ENCODE peak calls at places on chromosome 7, in eight cellular contexts. One of them, this sample, is unnamed.

GRCh38 chr7:11689096-11689495 is 142.9 kb downstream of the THSD7A start:
- DNase-seq in mucosa of gallbladder: no peak
- DNase-seq in iris pigment epithelial cell: no peak
- DNase-seq in KBM-7: peak; percentile 80
- DNase-seq in GM04504: no peak
- DNase-seq in hippocampal formation: no peak
- DNase-seq in neural crest cell: no peak
- DNase-seq in NCI-H460: no peak
- DNase-seq in this sample: no peak

GRCh38 chr7:33932221-33932620 is 26.9 kb downstream of the BMPER start:
- DNase-seq in mucosa of gallbladder: no peak
- DNase-seq in iris pigment epithelial cell: no peak
- DNase-seq in KBM-7: no peak
- DNase-seq in GM04504: no peak
- DNase-seq in hippocampal formation: no peak
- DNase-seq in neural crest cell: no peak
- DNase-seq in NCI-H460: no peak
- DNase-seq in this sample: no peak

GRCh38 chr7:44101966-44102845 is 1.9 kb upstream of the AEBP1 start:
- DNase-seq in mucosa of gallbladder: no peak
- DNase-seq in iris pigment epithelial cell: peak; percentile 62
- DNase-seq in KBM-7: no peak
- DNase-seq in GM04504: peak; percentile 86
- DNase-seq in hippocampal formation: peak; percentile 20
- DNase-seq in neural crest cell: no peak
- DNase-seq in NCI-H460: no peak
- DNase-seq in this sample: peak; percentile 92

GRCh38 chr7:44177570-44178131 is 11.6 kb downstream of the GCK start:
- DNase-seq in mucosa of gallbladder: no peak
- DNase-seq in iris pigment epithelial cell: peak; percentile 27
- DNase-seq in KBM-7: no peak
- DNase-seq in GM04504: no peak
- DNase-seq in hippocampal formation: peak; percentile 21
- DNase-seq in neural crest cell: no peak
- DNase-seq in NCI-H460: no peak
- DNase-seq in this sample: peak; percentile 52

GRCh38 chr7:130875265-130875741 is 141.3 kb upstream of the KLF14 start:
- DNase-seq in mucosa of gallbladder: no peak
- DNase-seq in iris pigment epithelial cell: no peak
- DNase-seq in KBM-7: peak; percentile 30
- DNase-seq in GM04504: no peak
- DNase-seq in hippocampal formation: no peak
- DNase-seq in neural crest cell: peak; percentile 22
- DNase-seq in NCI-H460: no peak
- DNase-seq in this sample: peak; percentile 50

GRCh38 chr7:21923663-21924062 is 22.0 kb downstream of the CDCA7L start:
- DNase-seq in mucosa of gallbladder: peak; percentile 18
- DNase-seq in iris pigment epithelial cell: peak; percentile 75
- DNase-seq in KBM-7: no peak
- DNase-seq in GM04504: no peak
- DNase-seq in hippocampal formation: no peak
- DNase-seq in neural crest cell: no peak
- DNase-seq in NCI-H460: no peak
- DNase-seq in this sample: peak; percentile 34

GRCh38 chr7:131893627-131894345 is 337.4 kb upstream of the PODXL start:
- DNase-seq in mucosa of gallbladder: no peak
- DNase-seq in iris pigment epithelial cell: no peak
- DNase-seq in KBM-7: no peak
- DNase-seq in GM04504: peak; percentile 8
- DNase-seq in hippocampal formation: no peak
- DNase-seq in neural crest cell: no peak
- DNase-seq in NCI-H460: no peak
- DNase-seq in this sample: peak; percentile 7

GRCh38 chr7:28988818-28989595 is 30.9 kb upstream of the TRIL start:
- DNase-seq in mucosa of gallbladder: no peak
- DNase-seq in iris pigment epithelial cell: peak; percentile 93
- DNase-seq in KBM-7: no peak
- DNase-seq in GM04504: peak; percentile 96
- DNase-seq in hippocampal formation: no peak
- DNase-seq in neural crest cell: no peak
- DNase-seq in NCI-H460: peak; percentile 90
- DNase-seq in this sample: peak; percentile 92

GRCh38 chr7:40436761-40437160 is 302.0 kb downstream of the SUGCT start:
- DNase-seq in mucosa of gallbladder: no peak
- DNase-seq in iris pigment epithelial cell: no peak
- DNase-seq in KBM-7: no peak
- DNase-seq in GM04504: no peak
- DNase-seq in hippocampal formation: no peak
- DNase-seq in neural crest cell: no peak
- DNase-seq in NCI-H460: no peak
- DNase-seq in this sample: peak; percentile 18

GRCh38 chr7:93574646-93575554 is at the start of gene CALCR:
- DNase-seq in mucosa of gallbladder: no peak
- DNase-seq in iris pigment epithelial cell: no peak
- DNase-seq in KBM-7: no peak
- DNase-seq in GM04504: no peak
- DNase-seq in hippocampal formation: no peak
- DNase-seq in neural crest cell: no peak
- DNase-seq in NCI-H460: no peak
- DNase-seq in this sample: no peak

GRCh38 chr7:13742719-13743640 is 246.5 kb downstream of the ETV1 start:
- DNase-seq in mucosa of gallbladder: peak; percentile 37
- DNase-seq in iris pigment epithelial cell: peak; percentile 75
- DNase-seq in KBM-7: peak; percentile 21
- DNase-seq in GM04504: no peak
- DNase-seq in hippocampal formation: peak; percentile 36
- DNase-seq in neural crest cell: peak; percentile 13
- DNase-seq in NCI-H460: peak; percentile 71
- DNase-seq in this sample: peak; percentile 74

GRCh38 chr7:151245360-151246160 is 2.9 kb downstream of the SMARCD3 start:
- DNase-seq in mucosa of gallbladder: no peak
- DNase-seq in iris pigment epithelial cell: no peak
- DNase-seq in KBM-7: peak; percentile 51
- DNase-seq in GM04504: no peak
- DNase-seq in hippocampal formation: no peak
- DNase-seq in neural crest cell: peak; percentile 59
- DNase-seq in NCI-H460: no peak
- DNase-seq in this sample: peak; percentile 77

GRCh38 chr7:22351878-22352277 is 5.1 kb downstream of the RAPGEF5 start:
- DNase-seq in mucosa of gallbladder: no peak
- DNase-seq in iris pigment epithelial cell: no peak
- DNase-seq in KBM-7: no peak
- DNase-seq in GM04504: no peak
- DNase-seq in hippocampal formation: no peak
- DNase-seq in neural crest cell: no peak
- DNase-seq in NCI-H460: no peak
- DNase-seq in this sample: no peak

GRCh38 chr7:22702516-22702915 is 24.5 kb upstream of the IL6 start:
- DNase-seq in mucosa of gallbladder: no peak
- DNase-seq in iris pigment epithelial cell: peak; percentile 64
- DNase-seq in KBM-7: no peak
- DNase-seq in GM04504: no peak
- DNase-seq in hippocampal formation: no peak
- DNase-seq in neural crest cell: no peak
- DNase-seq in NCI-H460: no peak
- DNase-seq in this sample: peak; percentile 28

This sample was measured in adipocyte.